ENCODE peak calls at places on chromosome 16, in ten cellular contexts. A is right atrium auricular region, O is AG10803, W is astrocyte of the spinal cord, B is choroid plexus epithelial cell, K is GM23338, C is tibial artery, R is progenitor cell of endocrine pancreas, D is transverse colon, P is esophagus squamous epithelium. G is an unnamed sample.
A peak's percentile ranks its signal among the peaks of the same experiment; 100 is the strongest.

GRCh38 chr16:2465653-2466415 is 5.3 kb upstream of the NTN3 start:
- DNase-seq in A (no peak), O (no peak), W (no peak), B (no peak), K (peak; percentile 75), C (no peak), R (no peak), D (no peak), P (no peak), G (no peak)

GRCh38 chr16:68319185-68319908 is 8.5 kb downstream of the PRMT7 start:
- DNase-seq in A (no peak), O (no peak), W (no peak), B (no peak), K (no peak), C (no peak), R (no peak), D (no peak), P (no peak), G (no peak)

GRCh38 chr16:70553175-70553574 is 29.6 kb downstream of the SF3B3 start:
- DNase-seq in A (no peak), O (peak; percentile 47), W (peak; percentile 37), B (peak; percentile 43), K (no peak), C (no peak), R (no peak), D (no peak), P (no peak), G (no peak)

GRCh38 chr16:4933433-4933832 is 3.5 kb downstream of the PPL start:
- DNase-seq in A (no peak), O (no peak), W (no peak), B (no peak), K (no peak), C (no peak), R (no peak), D (no peak), P (no peak), G (no peak)

GRCh38 chr16:53899471-53899870 is 195.5 kb downstream of the FTO start:
- DNase-seq in A (no peak), O (no peak), W (no peak), B (peak; percentile 61), K (no peak), C (no peak), R (no peak), D (no peak), P (no peak), G (no peak)

GRCh38 chr16:49465661-49466528 is 92.3 kb downstream of the C16orf78 start:
- DNase-seq in A (peak; percentile 54), O (no peak), W (no peak), B (no peak), K (no peak), C (no peak), R (no peak), D (no peak), P (no peak), G (peak; percentile 43)

GRCh38 chr16:88595101-88595500 is 24.9 kb downstream of the ZC3H18 start:
- DNase-seq in A (no peak), O (no peak), W (no peak), B (no peak), K (no peak), C (no peak), R (no peak), D (no peak), P (no peak), G (no peak)

GRCh38 chr16:27240948-27241531 is 27.5 kb downstream of the NSMCE1 start:
- DNase-seq in A (peak; percentile 60), O (peak; percentile 83), W (peak; percentile 50), B (peak; percentile 83), K (no peak), C (no peak), R (no peak), D (no peak), P (no peak), G (no peak)

GRCh38 chr16:87930456-87930855 is 5.9 kb downstream of the CA5A start:
- DNase-seq in A (no peak), O (no peak), W (no peak), B (peak; percentile 23), K (peak; percentile 61), C (no peak), R (no peak), D (no peak), P (no peak), G (no peak)

GRCh38 chr16:57889960-57890751 is 80.8 kb downstream of the CNGB1 start:
- DNase-seq in A (no peak), O (peak; percentile 46), W (no peak), B (peak; percentile 49), K (no peak), C (peak; percentile 55), R (no peak), D (no peak), P (no peak), G (no peak)

GRCh38 chr16:12517310-12517694 is 286.4 kb downstream of the CPPED1 start:
- DNase-seq in A (no peak), O (no peak), W (no peak), B (no peak), K (no peak), C (no peak), R (no peak), D (no peak), P (no peak), G (no peak)

GRCh38 chr16:86952769-86953168 is 364.4 kb downstream of the C16orf95 start:
- DNase-seq in A (no peak), O (no peak), W (peak; percentile 44), B (peak; percentile 50), K (no peak), C (no peak), R (no peak), D (no peak), P (no peak), G (no peak)

GRCh38 chr16:65180986-65181710 is 59.3 kb upstream of the CDH11 start:
- DNase-seq in A (no peak), O (peak; percentile 72), W (no peak), B (peak; percentile 34), K (no peak), C (no peak), R (no peak), D (no peak), P (no peak), G (no peak)

GRCh38 chr16:7651803-7652570 is 319.3 kb downstream of the RBFOX1 start:
- DNase-seq in A (no peak), O (no peak), W (no peak), B (no peak), K (peak; percentile 24), C (no peak), R (no peak), D (no peak), P (no peak), G (no peak)

GRCh38 chr16:50269061-50269705 is 2.8 kb downstream of the ADCY7 start:
- DNase-seq in A (no peak), O (no peak), W (no peak), B (no peak), K (no peak), C (no peak), R (no peak), D (no peak), P (no peak), G (no peak)

GRCh38 chr16:11396241-11397048 is 51.2 kb downstream of the RMI2 start:
- DNase-seq in A (peak; percentile 69), O (peak; percentile 59), W (peak; percentile 56), B (peak; percentile 69), K (peak; percentile 93), C (peak; percentile 63), R (peak; percentile 87), D (peak; percentile 68), P (no peak), G (no peak)

GRCh38 chr16:10250137-10250850 is 68.1 kb upstream of the GRIN2A start:
- DNase-seq in A (no peak), O (no peak), W (no peak), B (no peak), K (no peak), C (no peak), R (no peak), D (no peak), P (no peak), G (no peak)

GRCh38 chr16:85879975-85880831 is 18.8 kb upstream of the IRF8 start:
- DNase-seq in A (no peak), O (no peak), W (no peak), B (no peak), K (no peak), C (no peak), R (no peak), D (no peak), P (no peak), G (no peak)
- TF ChIP-seq CTCF in A (no peak), O (no peak), W (no peak), B (no peak), K (no peak), C (no peak), R (no peak), D (no peak), P (no peak), G (no peak)

GRCh38 chr16:85885537-85885936 is 13.4 kb upstream of the IRF8 start:
- DNase-seq in A (no peak), O (no peak), W (no peak), B (no peak), K (no peak), C (no peak), R (no peak), D (no peak), P (no peak), G (no peak)
- TF ChIP-seq CTCF in A (no peak), O (no peak), W (no peak), B (no peak), K (no peak), C (no peak), R (no peak), D (no peak), P (no peak), G (no peak)

GRCh38 chr16:6020162-6020980 is 922.8 kb upstream of the EEF2KMT start:
- DNase-seq in A (no peak), O (no peak), W (no peak), B (no peak), K (peak; percentile 12), C (no peak), R (no peak), D (no peak), P (no peak), G (no peak)

GRCh38 chr16:6021544-6021943 is 923.9 kb upstream of the EEF2KMT start:
- DNase-seq in A (no peak), O (no peak), W (no peak), B (no peak), K (no peak), C (no peak), R (no peak), D (no peak), P (no peak), G (no peak)

GRCh38 chr16:6018848-6019489 is 921.4 kb upstream of the EEF2KMT start:
- DNase-seq in A (no peak), O (no peak), W (no peak), B (no peak), K (peak; percentile 42), C (no peak), R (peak; percentile 13), D (no peak), P (no peak), G (no peak)

GRCh38 chr16:6016530-6017184 is 919.1 kb upstream of the EEF2KMT start:
- DNase-seq in A (no peak), O (no peak), W (peak; percentile 36), B (peak; percentile 43), K (peak; percentile 82), C (no peak), R (no peak), D (no peak), P (no peak), G (no peak)

GRCh38 chr16:6019490-6019991 is 921.9 kb upstream of the EEF2KMT start:
- DNase-seq in A (no peak), O (no peak), W (no peak), B (no peak), K (peak; percentile 60), C (no peak), R (peak; percentile 14), D (no peak), P (no peak), G (no peak)
- TF ChIP-seq CTCF in A (no peak), O (no peak), W (no peak), B (no peak), K (no peak), C (no peak), R (no peak), D (no peak), P (no peak), G (no peak)

GRCh38 chr16:85778873-85779272 is 20.5 kb downstream of the EMC8 start:
- DNase-seq in A (no peak), O (no peak), W (no peak), B (no peak), K (no peak), C (no peak), R (no peak), D (no peak), P (no peak), G (no peak)
- TF ChIP-seq CTCF in A (no peak), O (no peak), W (no peak), B (no peak), K (no peak), C (no peak), R (no peak), D (no peak), P (no peak), G (no peak)

G was measured in coronary artery.